ENCODE peak calls at places on chromosomes 12 and 14, in nine cellular contexts. One of them, this sample, is unnamed.

GRCh38 chr12:99984271-99985128 is at the start of gene ANKS1B:
- DNase-seq in stimulated activated CD4-positive, alpha-beta T cell treated with anti-CD3 and anti-CD28 coated beads, Interleukin-15, amount 100 ng/mL, for 48 hours: no peak
- DNase-seq in AG04450: no peak
- DNase-seq in suprapubic skin: peak
- DNase-seq in psoas muscle: peak
- DNase-seq in central memory CD4-positive, alpha-beta T cell: no peak
- DNase-seq in activated CD8-positive, alpha-beta memory T cell treated with anti-CD3 and anti-CD28 coated beads, Interleukin-2, amount 10 ng/mL, durations not matched to agents 7 days and 5 days: no peak
- DNase-seq in tibial artery: peak
- DNase-seq in ACHN: peak
- DNase-seq in this sample: peak

GRCh38 chr14:90796319-90796718 is 19.9 kb downstream of the TTC7B start:
- DNase-seq in suprapubic skin: no peak
- DNase-seq in ACHN: peak
- DNase-seq in tibial artery: no peak
- DNase-seq in central memory CD4-positive, alpha-beta T cell: no peak
- DNase-seq in stimulated activated CD4-positive, alpha-beta T cell treated with anti-CD3 and anti-CD28 coated beads, Interleukin-15, amount 100 ng/mL, for 48 hours: no peak
- DNase-seq in AG04450: no peak
- DNase-seq in psoas muscle: peak
- DNase-seq in activated CD8-positive, alpha-beta memory T cell treated with anti-CD3 and anti-CD28 coated beads, Interleukin-2, amount 10 ng/mL, durations not matched to agents 7 days and 5 days: no peak
- DNase-seq in this sample: peak

GRCh38 chr14:74682169-74682952 is 30.5 kb downstream of the AREL1 start:
- DNase-seq in AG04450: no peak
- DNase-seq in suprapubic skin: no peak
- DNase-seq in psoas muscle: no peak
- DNase-seq in central memory CD4-positive, alpha-beta T cell: no peak
- DNase-seq in tibial artery: no peak
- DNase-seq in stimulated activated CD4-positive, alpha-beta T cell treated with anti-CD3 and anti-CD28 coated beads, Interleukin-15, amount 100 ng/mL, for 48 hours: no peak
- DNase-seq in activated CD8-positive, alpha-beta memory T cell treated with anti-CD3 and anti-CD28 coated beads, Interleukin-2, amount 10 ng/mL, durations not matched to agents 7 days and 5 days: no peak
- DNase-seq in ACHN: no peak
- DNase-seq in this sample: no peak

GRCh38 chr12:28558232-28558631 is 368.0 kb downstream of the CCDC91 start:
- DNase-seq in tibial artery: no peak
- DNase-seq in ACHN: no peak
- DNase-seq in psoas muscle: no peak
- DNase-seq in suprapubic skin: no peak
- DNase-seq in central memory CD4-positive, alpha-beta T cell: no peak
- DNase-seq in stimulated activated CD4-positive, alpha-beta T cell treated with anti-CD3 and anti-CD28 coated beads, Interleukin-15, amount 100 ng/mL, for 48 hours: no peak
- DNase-seq in activated CD8-positive, alpha-beta memory T cell treated with anti-CD3 and anti-CD28 coated beads, Interleukin-2, amount 10 ng/mL, durations not matched to agents 7 days and 5 days: no peak
- DNase-seq in AG04450: no peak
- DNase-seq in this sample: no peak

GRCh38 chr12:34396861-34397590 is 374.7 kb downstream of the ALG10 start:
- DNase-seq in suprapubic skin: peak
- DNase-seq in central memory CD4-positive, alpha-beta T cell: no peak
- DNase-seq in activated CD8-positive, alpha-beta memory T cell treated with anti-CD3 and anti-CD28 coated beads, Interleukin-2, amount 10 ng/mL, durations not matched to agents 7 days and 5 days: peak
- DNase-seq in psoas muscle: peak
- DNase-seq in AG04450: no peak
- DNase-seq in stimulated activated CD4-positive, alpha-beta T cell treated with anti-CD3 and anti-CD28 coated beads, Interleukin-15, amount 100 ng/mL, for 48 hours: no peak
- DNase-seq in tibial artery: peak
- DNase-seq in ACHN: no peak
- DNase-seq in this sample: peak

GRCh38 chr14:33307691-33308369 is 369.2 kb downstream of the NPAS3 start:
- DNase-seq in suprapubic skin: peak
- DNase-seq in AG04450: no peak
- DNase-seq in psoas muscle: peak
- DNase-seq in stimulated activated CD4-positive, alpha-beta T cell treated with anti-CD3 and anti-CD28 coated beads, Interleukin-15, amount 100 ng/mL, for 48 hours: no peak
- DNase-seq in central memory CD4-positive, alpha-beta T cell: no peak
- DNase-seq in ACHN: no peak
- DNase-seq in activated CD8-positive, alpha-beta memory T cell treated with anti-CD3 and anti-CD28 coated beads, Interleukin-2, amount 10 ng/mL, durations not matched to agents 7 days and 5 days: no peak
- DNase-seq in tibial artery: peak
- DNase-seq in this sample: no peak

GRCh38 chr14:75242546-75243273 is 35.9 kb upstream of the FOS start:
- DNase-seq in suprapubic skin: no peak
- DNase-seq in tibial artery: no peak
- DNase-seq in ACHN: no peak
- DNase-seq in psoas muscle: peak
- DNase-seq in activated CD8-positive, alpha-beta memory T cell treated with anti-CD3 and anti-CD28 coated beads, Interleukin-2, amount 10 ng/mL, durations not matched to agents 7 days and 5 days: no peak
- DNase-seq in central memory CD4-positive, alpha-beta T cell: no peak
- DNase-seq in stimulated activated CD4-positive, alpha-beta T cell treated with anti-CD3 and anti-CD28 coated beads, Interleukin-15, amount 100 ng/mL, for 48 hours: no peak
- DNase-seq in AG04450: peak
- DNase-seq in this sample: peak

GRCh38 chr12:51056242-51056641 is 8.1 kb downstream of the LETMD1 start:
- DNase-seq in psoas muscle: peak
- DNase-seq in central memory CD4-positive, alpha-beta T cell: no peak
- DNase-seq in suprapubic skin: no peak
- DNase-seq in activated CD8-positive, alpha-beta memory T cell treated with anti-CD3 and anti-CD28 coated beads, Interleukin-2, amount 10 ng/mL, durations not matched to agents 7 days and 5 days: no peak
- DNase-seq in AG04450: no peak
- DNase-seq in tibial artery: no peak
- DNase-seq in stimulated activated CD4-positive, alpha-beta T cell treated with anti-CD3 and anti-CD28 coated beads, Interleukin-15, amount 100 ng/mL, for 48 hours: no peak
- DNase-seq in ACHN: no peak
- DNase-seq in this sample: peak

GRCh38 chr12:7019043-7019569 is 830 bp upstream of the LPCAT3 start:
- DNase-seq in central memory CD4-positive, alpha-beta T cell: no peak
- DNase-seq in tibial artery: no peak
- DNase-seq in activated CD8-positive, alpha-beta memory T cell treated with anti-CD3 and anti-CD28 coated beads, Interleukin-2, amount 10 ng/mL, durations not matched to agents 7 days and 5 days: no peak
- DNase-seq in psoas muscle: no peak
- DNase-seq in ACHN: peak
- DNase-seq in stimulated activated CD4-positive, alpha-beta T cell treated with anti-CD3 and anti-CD28 coated beads, Interleukin-15, amount 100 ng/mL, for 48 hours: no peak
- DNase-seq in AG04450: no peak
- DNase-seq in suprapubic skin: no peak
- DNase-seq in this sample: no peak